ENCODE peak calls at places on chromosome 10, in five cellular contexts. J, T, Q, K and F are unnamed samples.

GRCh38 chr10:3467052-3467906 is 294.7 kb upstream of the PITRM1 start:
- DNase-seq in T (peak), K (peak), Q (peak), J (peak), F (peak)

GRCh38 chr10:3564599-3564998 is 220.4 kb downstream of the KLF6 start:
- DNase-seq in Q (no peak), T (no peak), K (no peak), J (peak), F (no peak)

GRCh38 chr10:131732631-131733127 is 168.1 kb upstream of the PPP2R2D start:
- DNase-seq in K (no peak), J (no peak), T (no peak), Q (no peak), F (no peak)

GRCh38 chr10:52347327-52347667 is 33.2 kb downstream of the DKK1 start:
- DNase-seq in Q (no peak), K (no peak), T (no peak), J (no peak), F (no peak)

GRCh38 chr10:120943542-120943941 is 92.4 kb downstream of the WDR11 start:
- DNase-seq in Q (no peak), T (no peak), K (no peak), J (no peak), F (no peak)

GRCh38 chr10:96334888-96335526 is 23.8 kb downstream of the OPALIN start:
- DNase-seq in K (no peak), J (peak), Q (peak), T (peak), F (no peak)

GRCh38 chr10:61284222-61284890 is 168.8 kb downstream of the TMEM26 start:
- DNase-seq in J (peak), T (no peak), K (no peak), Q (peak), F (no peak)

GRCh38 chr10:61986357-61986756 is 84.9 kb downstream of the ARID5B start:
- DNase-seq in K (no peak), Q (no peak), T (no peak), J (no peak), F (no peak)

GRCh38 chr10:28920091-28920490 is 242.8 kb downstream of the BAMBI start:
- DNase-seq in K (no peak), Q (no peak), T (no peak), J (no peak), F (no peak)

GRCh38 chr10:224571-224970 is 89.3 kb downstream of the ZMYND11 start:
- DNase-seq in J (no peak), K (no peak), Q (no peak), T (no peak), F (no peak)

GRCh38 chr10:73060738-73061635 is 35.7 kb downstream of the P4HA1 start:
- DNase-seq in J (peak), Q (peak), T (no peak), K (no peak), F (no peak)

GRCh38 chr10:102132193-102132562 is 662 bp upstream of the PPRC1 start:
- DNase-seq in K (no peak), Q (no peak), J (no peak), T (no peak), F (no peak)

GRCh38 chr10:92880233-92880861 is 32.0 kb downstream of the EXOC6 start:
- DNase-seq in T (no peak), Q (peak), K (no peak), J (peak), F (peak)

GRCh38 chr10:97766106-97766810 is 5.5 kb downstream of the SFRP5 start:
- DNase-seq in T (no peak), Q (no peak), J (no peak), K (no peak), F (no peak)

GRCh38 chr10:11454958-11455566 is 156.4 kb downstream of the USP6NL start:
- DNase-seq in T (no peak), J (no peak), K (no peak), Q (no peak), F (no peak)

GRCh38 chr10:77320852-77321496 is 316.6 kb downstream of the KCNMA1 start:
- DNase-seq in Q (peak), J (peak), K (no peak), T (no peak), F (no peak)

GRCh38 chr10:122112625-122113160 is 123.7 kb downstream of the TACC2 start:
- DNase-seq in T (peak), K (peak), J (peak), Q (peak), F (peak)

GRCh38 chr10:119614686-119615085 is 17.9 kb upstream of the TIAL1 start:
- DNase-seq in J (no peak), K (no peak), Q (no peak), T (no peak), F (no peak)

GRCh38 chr10:59225211-59225610 is 48.8 kb downstream of the PHYHIPL start:
- DNase-seq in K (no peak), T (no peak), Q (no peak), J (no peak), F (no peak)

GRCh38 chr10:117240730-117241529 is at the start of gene SLC18A2:
- DNase-seq in K (no peak), Q (no peak), T (peak), J (no peak), F (no peak)

GRCh38 chr10:68107651-68108449 is 1.4 kb upstream of the MYPN start:
- DNase-seq in Q (no peak), J (no peak), T (no peak), K (no peak), F (no peak)

GRCh38 chr10:68109312-68109711 is at the start of gene MYPN:
- DNase-seq in Q (no peak), T (no peak), K (no peak), J (no peak), F (no peak)

GRCh38 chr10:68103867-68104255 is 5.4 kb upstream of the MYPN start:
- DNase-seq in K (no peak), T (no peak), Q (no peak), J (no peak), F (no peak)

GRCh38 chr10:68105820-68106219 is 3.5 kb upstream of the MYPN start:
- DNase-seq in J (peak), K (no peak), Q (peak), T (no peak), F (no peak)

GRCh38 chr10:68106656-68107055 is 2.6 kb upstream of the MYPN start:
- DNase-seq in T (no peak), J (peak), Q (peak), K (no peak), F (peak)
- H3K4me3 ChIP-seq in T (no peak), J (no peak), Q (no peak), K (no peak), F (no peak)

DNA sequence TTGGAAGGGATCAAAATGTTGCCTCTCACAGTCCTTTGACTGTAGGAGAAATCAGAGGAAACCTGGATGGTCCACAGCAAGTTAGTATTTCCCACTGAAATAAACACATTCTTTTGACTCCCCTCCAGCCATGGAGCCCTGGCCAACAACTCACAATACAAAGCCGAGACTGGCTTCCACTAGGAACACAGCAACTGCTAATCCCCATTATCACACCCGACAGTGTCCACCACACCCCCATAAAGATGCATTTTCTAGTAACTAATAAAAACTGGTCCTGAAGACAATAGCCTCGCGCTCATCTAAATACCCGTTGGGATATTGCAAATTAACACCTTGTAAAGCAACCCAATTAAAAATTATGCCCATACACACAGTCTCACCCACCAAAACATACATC is 768 bp upstream of the MACROH2A2 start:
- DNase-seq in K (no peak), Q (no peak), T (no peak), J (no peak), F (no peak)
- TF ChIP-seq CTCF in K (no peak), Q (no peak), T (no peak), J (no peak), F (no peak)

DNA sequence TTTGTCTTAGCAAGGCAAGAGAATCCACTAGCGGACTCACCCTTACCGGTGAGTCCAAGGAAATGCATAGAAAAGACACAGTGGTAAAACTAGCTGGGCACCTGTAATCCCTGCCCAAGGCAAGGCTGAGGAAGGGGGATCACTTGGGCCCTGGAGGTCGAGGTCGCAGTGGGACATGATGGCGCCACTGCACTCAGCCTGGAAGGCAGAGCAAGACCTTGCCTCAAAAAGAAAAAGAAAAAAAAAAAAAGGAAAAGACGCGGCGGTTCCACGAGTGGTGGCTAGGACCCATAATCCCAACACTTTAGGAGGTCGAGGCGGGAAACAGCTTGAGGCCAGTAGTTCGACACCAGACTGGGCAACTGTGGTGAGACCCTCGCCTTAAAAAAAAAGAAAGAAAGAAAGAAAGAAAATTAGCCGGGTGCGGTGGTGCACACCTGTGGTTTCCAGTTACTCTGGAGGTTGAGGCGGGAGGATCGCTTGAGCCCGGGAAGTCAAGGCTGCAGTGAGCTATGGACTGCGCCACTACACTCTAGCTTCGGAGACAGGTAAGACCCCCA is 808 bp upstream of the OTUD1 start:
- DNase-seq in T (no peak), J (no peak), K (no peak), Q (no peak), F (no peak)
- H3K4me3 ChIP-seq in T (peak), J (peak), K (peak), Q (peak), F (peak)

DNA sequence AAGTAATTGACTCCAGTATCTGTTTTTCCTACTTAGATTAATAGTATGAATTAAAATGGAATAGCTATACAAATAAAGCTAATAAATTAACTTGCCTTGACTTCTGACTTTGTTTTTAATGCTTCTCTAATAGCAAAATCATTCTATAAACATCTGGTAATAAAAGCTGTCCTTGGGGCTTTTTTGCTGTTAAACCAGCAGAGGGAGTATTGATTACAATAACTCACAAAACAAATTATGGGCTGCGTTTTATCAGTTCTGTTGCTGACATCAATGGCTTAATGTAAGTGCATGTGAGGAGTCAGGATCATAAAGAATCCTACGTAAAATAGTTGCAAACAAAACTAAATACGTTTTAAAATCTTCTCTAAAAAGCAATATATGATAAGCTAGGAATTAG is 667.8 kb downstream of the PCDH15 start:
- DNase-seq in K (no peak), Q (no peak), T (no peak), J (no peak), F (no peak)
- TF ChIP-seq CTCF in K (no peak), Q (no peak), T (no peak), J (no peak), F (peak)